ENCODE peak calls at places on chromosome 4, in ten cellular contexts. C is activated B cell treated with CpG ODN at 0.5 μM for 24 hours, Y is uterus, P is foreskin fibroblast, I is prostate gland, Q is progenitor cell of endocrine pancreas, Z is Calu3, R is brain microvascular endothelial cell, O is GM06990, H is AG04450. F is an unnamed sample.

GRCh38 chr4:4320951-4321714 is 31.1 kb downstream of the ZBTB49 start:
- DNase-seq in C (no peak), O (no peak), Z (no peak), P (no peak), R (no peak), Y (no peak), I (no peak), H (no peak), Q (no peak), F (no peak)

GRCh38 chr4:183783933-183784622 is 121.0 kb upstream of the STOX2 start:
- DNase-seq in I (no peak), Y (no peak), R (no peak), H (no peak), O (no peak), C (no peak), P (peak; percentile 7), Z (no peak), Q (no peak), F (no peak)

GRCh38 chr4:114180481-114180880 is 201.0 kb upstream of the ARSJ start:
- DNase-seq in Z (peak; percentile 59), P (peak; percentile 79), C (no peak), I (peak; percentile 16), Y (peak; percentile 15), Q (no peak), O (no peak), R (peak; percentile 78), H (peak; percentile 75), F (peak; percentile 75)

GRCh38 chr4:176064539-176064938 is 1.1 kb upstream of the WDR17 start:
- DNase-seq in R (no peak), Q (no peak), H (no peak), P (no peak), C (no peak), Z (no peak), Y (no peak), I (no peak), O (no peak), F (no peak)

GRCh38 chr4:87819281-87819919 is 13.4 kb upstream of the MEPE start:
- DNase-seq in I (no peak), O (no peak), Z (no peak), H (peak; percentile 52), P (peak; percentile 73), C (no peak), Q (no peak), Y (no peak), R (peak; percentile 94), F (peak; percentile 83)

GRCh38 chr4:86556791-86557415 is 37.2 kb upstream of the PTPN13 start:
- DNase-seq in P (peak; percentile 25), C (no peak), H (no peak), Y (no peak), I (no peak), O (peak; percentile 29), Z (no peak), R (no peak), Q (no peak), F (no peak)

GRCh38 chr4:70920592-70920991 is 18.4 kb downstream of the MOB1B start:
- DNase-seq in C (no peak), I (no peak), O (no peak), H (no peak), Y (no peak), Q (no peak), P (no peak), Z (no peak), R (no peak), F (no peak)

GRCh38 chr4:95637047-95637600 is 88.4 kb upstream of the UNC5C start:
- DNase-seq in O (no peak), Y (no peak), H (no peak), R (peak; percentile 16), C (no peak), Z (no peak), I (no peak), Q (no peak), P (no peak), F (no peak)

GRCh38 chr4:139664442-139664841 is 1.2 kb upstream of the MGST2 start:
- DNase-seq in R (no peak), Q (no peak), Z (no peak), H (no peak), C (no peak), O (no peak), I (no peak), Y (no peak), P (no peak), F (no peak)

GRCh38 chr4:139665079-139665689 is 435 bp upstream of the MGST2 start:
- DNase-seq in Z (no peak), H (no peak), P (no peak), C (no peak), Y (no peak), O (no peak), Q (no peak), R (no peak), I (no peak), F (no peak)

GRCh38 chr4:139666735-139667266 is 1.2 kb downstream of the MGST2 start:
- DNase-seq in Q (no peak), R (peak; percentile 76), I (peak; percentile 79), Z (peak; percentile 49), C (no peak), P (peak; percentile 36), O (no peak), H (no peak), Y (peak; percentile 55), F (no peak)

GRCh38 chr4:139668036-139668435 is 2.4 kb downstream of the MGST2 start:
- DNase-seq in P (no peak), Z (no peak), Q (no peak), I (no peak), Y (no peak), O (no peak), H (no peak), C (no peak), R (no peak), F (no peak)

DNA sequence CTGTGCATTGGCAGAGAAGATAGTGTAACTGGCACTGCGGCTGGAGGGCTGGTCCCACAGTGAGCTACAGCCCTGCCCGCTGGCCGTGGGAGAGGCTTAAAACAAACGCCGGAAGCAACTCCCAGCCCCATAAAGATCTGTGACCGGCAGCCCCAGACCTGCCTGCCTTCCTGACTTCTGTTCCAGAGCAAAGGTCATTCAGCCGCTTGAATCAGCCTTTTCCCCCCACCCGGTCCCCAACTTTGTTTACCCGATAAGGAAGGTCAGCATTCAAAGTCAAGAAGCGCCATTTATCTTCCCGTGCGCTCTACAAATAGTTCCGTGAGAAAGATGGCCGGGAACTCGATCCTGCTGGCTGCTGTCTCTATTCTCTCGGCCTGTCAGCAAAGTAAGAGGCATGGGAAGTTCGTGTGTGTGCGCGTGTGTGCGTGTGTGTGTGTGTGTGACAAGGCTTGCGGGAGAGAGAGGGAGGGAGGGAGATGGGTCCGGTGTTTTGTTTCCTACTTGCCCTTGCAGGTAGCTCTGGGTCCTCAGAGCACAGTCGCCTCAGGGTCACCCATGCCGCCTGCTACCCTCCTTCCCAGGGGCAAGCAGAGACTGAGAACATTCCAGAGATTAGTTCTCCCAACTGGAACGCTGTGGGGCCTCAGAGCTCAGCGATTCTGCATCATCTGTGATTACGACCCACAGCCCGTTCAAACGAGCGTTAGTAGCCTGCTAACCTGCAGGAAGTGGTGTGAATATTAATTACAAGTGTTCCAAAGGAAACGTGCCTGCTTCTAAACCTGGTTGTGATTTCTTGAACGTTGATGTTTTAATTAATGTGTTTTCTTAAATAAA is at the start of gene MGST2:
- DNase-seq in Y (peak; percentile 76), Z (peak; percentile 46), H (no peak), I (peak; percentile 83), C (peak; percentile 26), Q (peak; percentile 71), O (peak; percentile 44), R (peak; percentile 67), P (peak; percentile 69), F (peak; percentile 68)
- TF ChIP-seq CTCF in Y (no peak), Z (no peak), H (no peak), I (no peak), C (no peak), Q (no peak), O (no peak), R (no peak), P (no peak), F (no peak)

GRCh38 chr4:120922390-120923200 is at the start of gene PRDM5:
- DNase-seq in I (peak; percentile 13), H (no peak), C (no peak), Q (peak; percentile 42), R (peak; percentile 16), Z (peak; percentile 51), P (peak; percentile 74), Y (peak; percentile 52), O (peak; percentile 16), F (peak; percentile 37)
- TF ChIP-seq CTCF in I (peak; percentile 29), H (peak; percentile 28), C (no peak), Q (peak; percentile 38), R (peak; percentile 55), Z (no peak), P (peak; percentile 26), Y (peak; percentile 23), O (no peak), F (peak; percentile 54)

GRCh38 chr4:42654606-42655005 is 2.3 kb downstream of the ATP8A1 start:
- DNase-seq in Y (peak; percentile 34), O (no peak), I (no peak), R (peak; percentile 56), C (no peak), P (peak; percentile 89), Z (peak; percentile 6), Q (no peak), H (peak; percentile 4), F (peak; percentile 62)

GRCh38 chr4:42655248-42655647 is 1.7 kb downstream of the ATP8A1 start:
- DNase-seq in I (no peak), H (no peak), O (no peak), C (no peak), Y (no peak), Q (no peak), Z (no peak), P (peak; percentile 4), R (no peak), F (no peak)

GRCh38 chr4:42656736-42656985 is 244 bp downstream of the ATP8A1 start:
- DNase-seq in Y (no peak), I (no peak), Q (no peak), O (no peak), H (no peak), Z (no peak), P (no peak), R (no peak), C (no peak), F (no peak)

GRCh38 chr4:42655921-42656735 is 777 bp downstream of the ATP8A1 start:
- DNase-seq in P (peak; percentile 23), I (peak; percentile 45), R (no peak), Z (peak; percentile 7), Y (peak; percentile 19), O (peak; percentile 76), H (no peak), Q (peak; percentile 38), C (peak; percentile 57), F (no peak)

DNA sequence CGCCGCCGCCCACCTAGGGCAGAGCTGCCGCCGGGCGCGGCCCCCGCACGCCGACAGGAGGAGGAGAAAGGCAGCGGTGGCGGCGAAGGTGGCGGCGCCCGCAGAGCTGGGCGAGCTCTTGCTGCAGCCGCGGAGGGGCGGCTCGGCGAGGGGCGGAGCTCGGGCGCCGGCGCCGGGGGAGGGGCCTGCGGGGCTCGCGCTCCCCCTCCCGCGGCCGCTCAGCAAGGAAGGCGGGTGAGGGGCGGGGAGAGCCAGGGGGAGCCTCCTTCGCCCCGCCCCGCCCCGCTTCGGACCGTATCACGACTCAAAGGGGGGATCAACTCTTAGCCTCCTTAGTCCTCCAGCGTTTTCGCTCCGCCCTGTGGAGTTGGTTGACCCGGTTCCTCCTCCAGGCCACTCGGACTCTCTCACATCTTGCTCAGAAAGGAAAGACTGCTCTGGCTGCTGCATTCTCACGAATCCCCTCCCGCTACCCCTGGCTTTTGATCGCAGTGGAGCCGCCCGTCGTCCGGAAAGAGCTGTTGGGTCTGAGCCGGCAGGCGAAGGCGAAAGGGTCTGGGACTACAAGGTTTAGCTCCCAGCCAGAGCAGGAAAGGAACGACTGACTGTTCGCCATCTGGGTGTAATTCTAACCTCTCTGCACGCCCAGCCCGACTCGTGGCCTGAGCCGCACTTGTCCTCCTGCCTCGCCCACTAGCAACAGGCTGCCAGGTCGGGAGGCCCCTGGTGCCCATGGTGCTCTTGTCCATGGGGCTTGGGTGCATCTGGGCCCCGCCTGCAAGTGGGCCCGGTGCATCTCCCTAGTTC is at the start of gene ATP8A1:
- DNase-seq in C (peak; percentile 93), Z (peak; percentile 83), H (peak; percentile 41), Q (peak; percentile 88), R (peak; percentile 61), O (peak; percentile 95), Y (peak; percentile 91), I (peak; percentile 91), P (peak; percentile 93), F (peak; percentile 56)
- TF ChIP-seq CTCF in C (no peak), Z (no peak), H (no peak), Q (no peak), R (no peak), O (no peak), Y (no peak), I (peak; percentile 12), P (no peak), F (no peak)

GRCh38 chr4:182177166-182177565 is 66.0 kb upstream of the TENM3 start:
- DNase-seq in H (no peak), O (no peak), C (no peak), I (no peak), Q (no peak), R (no peak), Y (no peak), P (no peak), Z (no peak), F (no peak)
- TF ChIP-seq CTCF in H (no peak), O (no peak), C (no peak), I (no peak), Q (no peak), R (no peak), Y (no peak), P (no peak), Z (no peak), F (no peak)

F was measured in HFFc6.